ENCODE peak calls at places on chromosomes 16 and 17, in eight cellular contexts. E is ELR; M is cardiac fibroblast; X is body of pancreas; U is kidney glomerular epithelial cell; V is GOT3; R is EL; K is stimulated activated CD8-positive, alpha-beta memory T cell treated with anti-CD3 and anti-CD28 coated beads, Interleukin-2, amount 100 ng/mL, for 1 hour. H is an unnamed sample.

GRCh38 chr17:79420318-79421243 is 190.3 kb downstream of the RBFOX3 start:
- DNase-seq in E (peak; percentile 9), M (peak; percentile 42), X (no peak), U (no peak), V (no peak), R (peak; percentile 34), K (no peak), H (no peak)

GRCh38 chr16:23924138-23924537 is 88.4 kb downstream of the PRKCB start:
- DNase-seq in E (no peak), M (no peak), X (peak; percentile 7), U (no peak), V (no peak), R (no peak), K (no peak), H (no peak)

GRCh38 chr16:84532299-84532724 is 27.9 kb upstream of the MEAK7 start:
- DNase-seq in E (peak; percentile 98), M (peak; percentile 93), X (peak; percentile 50), U (peak; percentile 99), V (peak; percentile 21), R (peak; percentile 99), K (no peak), H (no peak)

GRCh38 chr17:78568494-78569115 is 8.6 kb downstream of the DNAH17 start:
- DNase-seq in E (peak; percentile 33), M (peak; percentile 31), X (peak; percentile 35), U (no peak), V (no peak), R (peak; percentile 15), K (no peak), H (no peak)

GRCh38 chr17:82862191-82862590 is 22.4 kb upstream of the ZNF750 start:
- DNase-seq in E (no peak), M (no peak), X (no peak), U (no peak), V (no peak), R (no peak), K (no peak), H (no peak)

GRCh38 chr16:64826374-64826773 is 295.5 kb downstream of the CDH11 start:
- DNase-seq in E (no peak), M (peak; percentile 8), X (no peak), U (no peak), V (no peak), R (peak; percentile 8), K (no peak), H (no peak)

GRCh38 chr16:68072038-68072695 is 13.0 kb upstream of the NFATC3 start:
- DNase-seq in E (peak; percentile 58), M (no peak), X (no peak), U (peak; percentile 63), V (no peak), R (peak; percentile 76), K (no peak), H (no peak)

GRCh38 chr16:66334856-66335255 is 31.6 kb upstream of the CDH5 start:
- DNase-seq in E (no peak), M (no peak), X (no peak), U (no peak), V (no peak), R (no peak), K (no peak), H (no peak)

GRCh38 chr17:17354560-17355357 is 51.6 kb downstream of the NT5M start:
- DNase-seq in E (peak; percentile 79), M (peak; percentile 78), X (peak; percentile 71), U (peak; percentile 20), V (no peak), R (peak; percentile 66), K (peak; percentile 59), H (peak; percentile 33)

GRCh38 chr17:17944253-17944652 is 27.9 kb downstream of the TOM1L2 start:
- DNase-seq in E (no peak), M (no peak), X (no peak), U (no peak), V (no peak), R (no peak), K (no peak), H (no peak)

GRCh38 chr16:6341993-6342392 is 990.7 kb upstream of the RBFOX1 start:
- DNase-seq in E (no peak), M (no peak), X (no peak), U (no peak), V (no peak), R (no peak), K (no peak), H (no peak)

GRCh38 chr17:77363821-77364361 is 223.1 kb downstream of the SEC14L1 start:
- DNase-seq in E (peak; percentile 60), M (peak; percentile 50), X (peak; percentile 56), U (peak; percentile 54), V (no peak), R (peak; percentile 54), K (no peak), H (no peak)

GRCh38 chr17:15451681-15452080 is 15.7 kb downstream of the CDRT4 start:
- DNase-seq in E (peak; percentile 33), M (no peak), X (no peak), U (no peak), V (no peak), R (peak; percentile 62), K (no peak), H (no peak)

GRCh38 chr16:31327675-31328225 is 27.2 kb upstream of the ITGAX start:
- DNase-seq in E (no peak), M (no peak), X (no peak), U (no peak), V (no peak), R (no peak), K (no peak), H (no peak)

GRCh38 chr17:74343526-74344284 is 17.7 kb downstream of the KIF19 start:
- DNase-seq in E (no peak), M (no peak), X (no peak), U (no peak), V (no peak), R (no peak), K (no peak), H (no peak)

GRCh38 chr17:14301761-14302401 is 1.0 kb downstream of the HS3ST3B1 start:
- DNase-seq in E (peak; percentile 73), M (peak; percentile 51), X (peak; percentile 33), U (peak; percentile 27), V (no peak), R (peak; percentile 60), K (no peak), H (peak; percentile 26)

GRCh38 chr16:75244225-75244792 is 7.1 kb downstream of the BCAR1 start:
- DNase-seq in E (peak; percentile 69), M (peak; percentile 86), X (peak; percentile 55), U (no peak), V (no peak), R (peak; percentile 86), K (no peak), H (no peak)

GRCh38 chr17:80283116-80283852 is 22.6 kb downstream of the RNF213 start:
- DNase-seq in E (no peak), M (no peak), X (no peak), U (no peak), V (no peak), R (no peak), K (no peak), H (no peak)

GRCh38 chr16:22091721-22092120 is 620 bp upstream of the VWA3A start:
- DNase-seq in E (no peak), M (no peak), X (no peak), U (no peak), V (no peak), R (no peak), K (no peak), H (no peak)

GRCh38 chr17:70076831-70077230 is 1.8 kb downstream of the KCNJ16 start:
- DNase-seq in E (no peak), M (no peak), X (no peak), U (peak; percentile 53), V (no peak), R (no peak), K (no peak), H (no peak)

GRCh38 chr17:41657936-41658335 is 30.7 kb upstream of the EIF1 start:
- DNase-seq in E (no peak), M (no peak), X (no peak), U (no peak), V (no peak), R (no peak), K (no peak), H (no peak)

GRCh38 chr17:4247981-4248388 is 15.8 kb downstream of the ANKFY1 start:
- DNase-seq in E (no peak), M (no peak), X (peak; percentile 60), U (no peak), V (no peak), R (peak; percentile 16), K (no peak), H (no peak)

GRCh38 chr17:21271767-21272166 is 12.7 kb upstream of the MAP2K3 start:
- DNase-seq in E (no peak), M (no peak), X (no peak), U (no peak), V (no peak), R (no peak), K (no peak), H (no peak)

GRCh38 chr16:79437764-79438728 is 162.5 kb downstream of the MAF start:
- DNase-seq in E (no peak), M (peak; percentile 1), X (peak; percentile 33), U (peak; percentile 99), V (no peak), R (no peak), K (no peak), H (no peak)

GRCh38 chr17:8359769-8360168 is 16.7 kb downstream of the KRABD2 start:
- DNase-seq in E (peak; percentile 89), M (peak; percentile 82), X (no peak), U (peak; percentile 26), V (no peak), R (peak; percentile 83), K (no peak), H (no peak)

H was measured in T-helper 22 cell.